ENCODE peak calls at places on chromosomes 5 and 9, in ten cellular contexts. One of them, this sample, is unnamed.
A peak's percentile ranks its signal among the peaks of the same experiment; 100 is the strongest.

GRCh38 chr5:55226934-55227737 is at the start of gene MCIDAS:
- DNase-seq in DND-41: peak; percentile 32
- DNase-seq in activated effector memory CD4-positive, alpha-beta T cell treated with anti-CD3 and anti-CD28 coated beads, Interleukin-2, amount 50 U/mL, for 16 hours: peak; percentile 83
- DNase-seq in cardiac fibroblast: peak; percentile 35
- DNase-seq in NCI-H1694: peak; percentile 58
- DNase-seq in EL: peak; percentile 72
- DNase-seq in stimulated activated CD8-positive, alpha-beta memory T cell treated with anti-CD3 and anti-CD28 coated beads, Interleukin-12 subunit alpha, Interleukin-12 subunit beta, amount 100 ng/mL, for 1 hour: no peak
- DNase-seq in GM10248: peak; percentile 79
- DNase-seq in amygdala: no peak
- DNase-seq in neural crest cell: peak; percentile 57
- DNase-seq in this sample: peak; percentile 76

GRCh38 chr9:16154570-16155078 is 601.8 kb downstream of the CCDC171 start:
- DNase-seq in DND-41: peak; percentile 58
- DNase-seq in activated effector memory CD4-positive, alpha-beta T cell treated with anti-CD3 and anti-CD28 coated beads, Interleukin-2, amount 50 U/mL, for 16 hours: no peak
- DNase-seq in cardiac fibroblast: peak; percentile 33
- DNase-seq in NCI-H1694: peak; percentile 17
- DNase-seq in EL: no peak
- DNase-seq in stimulated activated CD8-positive, alpha-beta memory T cell treated with anti-CD3 and anti-CD28 coated beads, Interleukin-12 subunit alpha, Interleukin-12 subunit beta, amount 100 ng/mL, for 1 hour: peak; percentile 16
- DNase-seq in GM10248: peak; percentile 21
- DNase-seq in amygdala: no peak
- DNase-seq in neural crest cell: peak; percentile 59
- DNase-seq in this sample: peak; percentile 66

GRCh38 chr9:134575103-134575816 is 66.3 kb upstream of the COL5A1 start:
- DNase-seq in DND-41: no peak
- DNase-seq in activated effector memory CD4-positive, alpha-beta T cell treated with anti-CD3 and anti-CD28 coated beads, Interleukin-2, amount 50 U/mL, for 16 hours: peak; percentile 37
- DNase-seq in cardiac fibroblast: no peak
- DNase-seq in NCI-H1694: no peak
- DNase-seq in EL: no peak
- DNase-seq in stimulated activated CD8-positive, alpha-beta memory T cell treated with anti-CD3 and anti-CD28 coated beads, Interleukin-12 subunit alpha, Interleukin-12 subunit beta, amount 100 ng/mL, for 1 hour: no peak
- DNase-seq in GM10248: no peak
- DNase-seq in amygdala: no peak
- DNase-seq in neural crest cell: no peak
- DNase-seq in this sample: no peak

GRCh38 chr5:65066787-65067506 is 298.2 kb downstream of the CWC27 start:
- DNase-seq in DND-41: no peak
- DNase-seq in activated effector memory CD4-positive, alpha-beta T cell treated with anti-CD3 and anti-CD28 coated beads, Interleukin-2, amount 50 U/mL, for 16 hours: no peak
- DNase-seq in cardiac fibroblast: no peak
- DNase-seq in NCI-H1694: no peak
- DNase-seq in EL: no peak
- DNase-seq in stimulated activated CD8-positive, alpha-beta memory T cell treated with anti-CD3 and anti-CD28 coated beads, Interleukin-12 subunit alpha, Interleukin-12 subunit beta, amount 100 ng/mL, for 1 hour: no peak
- DNase-seq in GM10248: no peak
- DNase-seq in amygdala: no peak
- DNase-seq in neural crest cell: no peak
- DNase-seq in this sample: no peak

GRCh38 chr9:137303031-137303892 is 1.2 kb upstream of the NRARP start:
- DNase-seq in DND-41: no peak
- DNase-seq in activated effector memory CD4-positive, alpha-beta T cell treated with anti-CD3 and anti-CD28 coated beads, Interleukin-2, amount 50 U/mL, for 16 hours: no peak
- DNase-seq in cardiac fibroblast: no peak
- DNase-seq in NCI-H1694: no peak
- DNase-seq in EL: no peak
- DNase-seq in stimulated activated CD8-positive, alpha-beta memory T cell treated with anti-CD3 and anti-CD28 coated beads, Interleukin-12 subunit alpha, Interleukin-12 subunit beta, amount 100 ng/mL, for 1 hour: no peak
- DNase-seq in GM10248: no peak
- DNase-seq in amygdala: no peak
- DNase-seq in neural crest cell: no peak
- DNase-seq in this sample: peak; percentile 78

GRCh38 chr5:58751222-58751621 is 168.3 kb downstream of the RAB3C start:
- DNase-seq in DND-41: no peak
- DNase-seq in activated effector memory CD4-positive, alpha-beta T cell treated with anti-CD3 and anti-CD28 coated beads, Interleukin-2, amount 50 U/mL, for 16 hours: no peak
- DNase-seq in cardiac fibroblast: peak; percentile 41
- DNase-seq in NCI-H1694: no peak
- DNase-seq in EL: peak; percentile 45
- DNase-seq in stimulated activated CD8-positive, alpha-beta memory T cell treated with anti-CD3 and anti-CD28 coated beads, Interleukin-12 subunit alpha, Interleukin-12 subunit beta, amount 100 ng/mL, for 1 hour: no peak
- DNase-seq in GM10248: no peak
- DNase-seq in amygdala: no peak
- DNase-seq in neural crest cell: no peak
- DNase-seq in this sample: peak; percentile 45

GRCh38 chr5:150599917-150600511 is 40.4 kb upstream of the SYNPO start:
- DNase-seq in DND-41: no peak
- DNase-seq in activated effector memory CD4-positive, alpha-beta T cell treated with anti-CD3 and anti-CD28 coated beads, Interleukin-2, amount 50 U/mL, for 16 hours: no peak
- DNase-seq in cardiac fibroblast: peak; percentile 86
- DNase-seq in NCI-H1694: peak; percentile 59
- DNase-seq in EL: peak; percentile 83
- DNase-seq in stimulated activated CD8-positive, alpha-beta memory T cell treated with anti-CD3 and anti-CD28 coated beads, Interleukin-12 subunit alpha, Interleukin-12 subunit beta, amount 100 ng/mL, for 1 hour: no peak
- DNase-seq in GM10248: no peak
- DNase-seq in amygdala: no peak
- DNase-seq in neural crest cell: no peak
- DNase-seq in this sample: peak; percentile 94

GRCh38 chr9:110140276-110140675 is 67.7 kb downstream of the C9orf152 start:
- DNase-seq in DND-41: no peak
- DNase-seq in activated effector memory CD4-positive, alpha-beta T cell treated with anti-CD3 and anti-CD28 coated beads, Interleukin-2, amount 50 U/mL, for 16 hours: no peak
- DNase-seq in cardiac fibroblast: no peak
- DNase-seq in NCI-H1694: no peak
- DNase-seq in EL: peak; percentile 54
- DNase-seq in stimulated activated CD8-positive, alpha-beta memory T cell treated with anti-CD3 and anti-CD28 coated beads, Interleukin-12 subunit alpha, Interleukin-12 subunit beta, amount 100 ng/mL, for 1 hour: no peak
- DNase-seq in GM10248: no peak
- DNase-seq in amygdala: no peak
- DNase-seq in neural crest cell: no peak
- DNase-seq in this sample: peak; percentile 69

GRCh38 chr5:119280380-119280779 is 75.4 kb upstream of the TNFAIP8 start:
- DNase-seq in DND-41: no peak
- DNase-seq in activated effector memory CD4-positive, alpha-beta T cell treated with anti-CD3 and anti-CD28 coated beads, Interleukin-2, amount 50 U/mL, for 16 hours: no peak
- DNase-seq in cardiac fibroblast: no peak
- DNase-seq in NCI-H1694: no peak
- DNase-seq in EL: no peak
- DNase-seq in stimulated activated CD8-positive, alpha-beta memory T cell treated with anti-CD3 and anti-CD28 coated beads, Interleukin-12 subunit alpha, Interleukin-12 subunit beta, amount 100 ng/mL, for 1 hour: no peak
- DNase-seq in GM10248: no peak
- DNase-seq in amygdala: no peak
- DNase-seq in neural crest cell: no peak
- DNase-seq in this sample: no peak

GRCh38 chr9:20722221-20722620 is 38.2 kb downstream of the FOCAD start:
- DNase-seq in DND-41: no peak
- DNase-seq in activated effector memory CD4-positive, alpha-beta T cell treated with anti-CD3 and anti-CD28 coated beads, Interleukin-2, amount 50 U/mL, for 16 hours: no peak
- DNase-seq in cardiac fibroblast: no peak
- DNase-seq in NCI-H1694: no peak
- DNase-seq in EL: no peak
- DNase-seq in stimulated activated CD8-positive, alpha-beta memory T cell treated with anti-CD3 and anti-CD28 coated beads, Interleukin-12 subunit alpha, Interleukin-12 subunit beta, amount 100 ng/mL, for 1 hour: no peak
- DNase-seq in GM10248: no peak
- DNase-seq in amygdala: no peak
- DNase-seq in neural crest cell: no peak
- DNase-seq in this sample: peak; percentile 46

GRCh38 chr9:131721096-131721495 is 18.8 kb downstream of the RAPGEF1 start:
- DNase-seq in DND-41: no peak
- DNase-seq in activated effector memory CD4-positive, alpha-beta T cell treated with anti-CD3 and anti-CD28 coated beads, Interleukin-2, amount 50 U/mL, for 16 hours: no peak
- DNase-seq in cardiac fibroblast: no peak
- DNase-seq in NCI-H1694: peak; percentile 72
- DNase-seq in EL: no peak
- DNase-seq in stimulated activated CD8-positive, alpha-beta memory T cell treated with anti-CD3 and anti-CD28 coated beads, Interleukin-12 subunit alpha, Interleukin-12 subunit beta, amount 100 ng/mL, for 1 hour: no peak
- DNase-seq in GM10248: no peak
- DNase-seq in amygdala: no peak
- DNase-seq in neural crest cell: no peak
- DNase-seq in this sample: no peak

GRCh38 chr9:105694848-105695581 is 674 bp downstream of the TMEM38B start:
- DNase-seq in DND-41: peak; percentile 41
- DNase-seq in activated effector memory CD4-positive, alpha-beta T cell treated with anti-CD3 and anti-CD28 coated beads, Interleukin-2, amount 50 U/mL, for 16 hours: peak; percentile 81
- DNase-seq in cardiac fibroblast: peak; percentile 62
- DNase-seq in NCI-H1694: no peak
- DNase-seq in EL: peak; percentile 62
- DNase-seq in stimulated activated CD8-positive, alpha-beta memory T cell treated with anti-CD3 and anti-CD28 coated beads, Interleukin-12 subunit alpha, Interleukin-12 subunit beta, amount 100 ng/mL, for 1 hour: peak; percentile 18
- DNase-seq in GM10248: peak; percentile 68
- DNase-seq in amygdala: peak; percentile 71
- DNase-seq in neural crest cell: no peak
- DNase-seq in this sample: peak; percentile 65

GRCh38 chr9:129139993-129140396 is 28.8 kb downstream of the PTPA start:
- DNase-seq in DND-41: peak; percentile 90
- DNase-seq in activated effector memory CD4-positive, alpha-beta T cell treated with anti-CD3 and anti-CD28 coated beads, Interleukin-2, amount 50 U/mL, for 16 hours: peak; percentile 91
- DNase-seq in cardiac fibroblast: peak; percentile 100
- DNase-seq in NCI-H1694: peak; percentile 97
- DNase-seq in EL: peak; percentile 100
- DNase-seq in stimulated activated CD8-positive, alpha-beta memory T cell treated with anti-CD3 and anti-CD28 coated beads, Interleukin-12 subunit alpha, Interleukin-12 subunit beta, amount 100 ng/mL, for 1 hour: peak; percentile 67
- DNase-seq in GM10248: peak; percentile 91
- DNase-seq in amygdala: peak; percentile 90
- DNase-seq in neural crest cell: peak; percentile 57
- DNase-seq in this sample: peak; percentile 100

GRCh38 chr5:57710126-57710525 is 227.5 kb upstream of the ACTBL2 start:
- DNase-seq in DND-41: no peak
- DNase-seq in activated effector memory CD4-positive, alpha-beta T cell treated with anti-CD3 and anti-CD28 coated beads, Interleukin-2, amount 50 U/mL, for 16 hours: no peak
- DNase-seq in cardiac fibroblast: no peak
- DNase-seq in NCI-H1694: no peak
- DNase-seq in EL: no peak
- DNase-seq in stimulated activated CD8-positive, alpha-beta memory T cell treated with anti-CD3 and anti-CD28 coated beads, Interleukin-12 subunit alpha, Interleukin-12 subunit beta, amount 100 ng/mL, for 1 hour: no peak
- DNase-seq in GM10248: no peak
- DNase-seq in amygdala: no peak
- DNase-seq in neural crest cell: no peak
- DNase-seq in this sample: no peak

GRCh38 chr5:109823597-109823996 is 133.9 kb downstream of the MAN2A1 start:
- DNase-seq in DND-41: no peak
- DNase-seq in activated effector memory CD4-positive, alpha-beta T cell treated with anti-CD3 and anti-CD28 coated beads, Interleukin-2, amount 50 U/mL, for 16 hours: no peak
- DNase-seq in cardiac fibroblast: peak; percentile 91
- DNase-seq in NCI-H1694: no peak
- DNase-seq in EL: peak; percentile 63
- DNase-seq in stimulated activated CD8-positive, alpha-beta memory T cell treated with anti-CD3 and anti-CD28 coated beads, Interleukin-12 subunit alpha, Interleukin-12 subunit beta, amount 100 ng/mL, for 1 hour: no peak
- DNase-seq in GM10248: no peak
- DNase-seq in amygdala: no peak
- DNase-seq in neural crest cell: no peak
- DNase-seq in this sample: peak; percentile 83

GRCh38 chr5:151155777-151156731 is 1.5 kb downstream of the ANXA6 start:
- DNase-seq in DND-41: peak; percentile 62
- DNase-seq in activated effector memory CD4-positive, alpha-beta T cell treated with anti-CD3 and anti-CD28 coated beads, Interleukin-2, amount 50 U/mL, for 16 hours: peak; percentile 69
- DNase-seq in cardiac fibroblast: peak; percentile 63
- DNase-seq in NCI-H1694: no peak
- DNase-seq in EL: peak; percentile 79
- DNase-seq in stimulated activated CD8-positive, alpha-beta memory T cell treated with anti-CD3 and anti-CD28 coated beads, Interleukin-12 subunit alpha, Interleukin-12 subunit beta, amount 100 ng/mL, for 1 hour: no peak
- DNase-seq in GM10248: peak; percentile 49
- DNase-seq in amygdala: no peak
- DNase-seq in neural crest cell: peak; percentile 20
- DNase-seq in this sample: no peak

GRCh38 chr5:165616550-165617430 is 2111.4 kb downstream of the MAT2B start:
- DNase-seq in DND-41: no peak
- DNase-seq in activated effector memory CD4-positive, alpha-beta T cell treated with anti-CD3 and anti-CD28 coated beads, Interleukin-2, amount 50 U/mL, for 16 hours: no peak
- DNase-seq in cardiac fibroblast: no peak
- DNase-seq in NCI-H1694: no peak
- DNase-seq in EL: no peak
- DNase-seq in stimulated activated CD8-positive, alpha-beta memory T cell treated with anti-CD3 and anti-CD28 coated beads, Interleukin-12 subunit alpha, Interleukin-12 subunit beta, amount 100 ng/mL, for 1 hour: no peak
- DNase-seq in GM10248: no peak
- DNase-seq in amygdala: no peak
- DNase-seq in neural crest cell: no peak
- DNase-seq in this sample: peak; percentile 3

GRCh38 chr9:86470326-86470725 is 116.1 kb upstream of the TUT7 start:
- DNase-seq in DND-41: no peak
- DNase-seq in activated effector memory CD4-positive, alpha-beta T cell treated with anti-CD3 and anti-CD28 coated beads, Interleukin-2, amount 50 U/mL, for 16 hours: no peak
- DNase-seq in cardiac fibroblast: no peak
- DNase-seq in NCI-H1694: no peak
- DNase-seq in EL: no peak
- DNase-seq in stimulated activated CD8-positive, alpha-beta memory T cell treated with anti-CD3 and anti-CD28 coated beads, Interleukin-12 subunit alpha, Interleukin-12 subunit beta, amount 100 ng/mL, for 1 hour: no peak
- DNase-seq in GM10248: no peak
- DNase-seq in amygdala: no peak
- DNase-seq in neural crest cell: no peak
- DNase-seq in this sample: no peak

GRCh38 chr9:70491798-70492736 is 77.6 kb upstream of the KLF9 start:
- DNase-seq in DND-41: no peak
- DNase-seq in activated effector memory CD4-positive, alpha-beta T cell treated with anti-CD3 and anti-CD28 coated beads, Interleukin-2, amount 50 U/mL, for 16 hours: no peak
- DNase-seq in cardiac fibroblast: no peak
- DNase-seq in NCI-H1694: peak; percentile 9
- DNase-seq in EL: no peak
- DNase-seq in stimulated activated CD8-positive, alpha-beta memory T cell treated with anti-CD3 and anti-CD28 coated beads, Interleukin-12 subunit alpha, Interleukin-12 subunit beta, amount 100 ng/mL, for 1 hour: no peak
- DNase-seq in GM10248: no peak
- DNase-seq in amygdala: no peak
- DNase-seq in neural crest cell: no peak
- DNase-seq in this sample: no peak

GRCh38 chr5:33692983-33693382 is 198.8 kb downstream of the ADAMTS12 start:
- DNase-seq in DND-41: no peak
- DNase-seq in activated effector memory CD4-positive, alpha-beta T cell treated with anti-CD3 and anti-CD28 coated beads, Interleukin-2, amount 50 U/mL, for 16 hours: no peak
- DNase-seq in cardiac fibroblast: no peak
- DNase-seq in NCI-H1694: no peak
- DNase-seq in EL: peak; percentile 26
- DNase-seq in stimulated activated CD8-positive, alpha-beta memory T cell treated with anti-CD3 and anti-CD28 coated beads, Interleukin-12 subunit alpha, Interleukin-12 subunit beta, amount 100 ng/mL, for 1 hour: no peak
- DNase-seq in GM10248: no peak
- DNase-seq in amygdala: no peak
- DNase-seq in neural crest cell: no peak
- DNase-seq in this sample: no peak

GRCh38 chr9:126125177-126125576 is 201.5 kb upstream of the MVB12B start:
- DNase-seq in DND-41: no peak
- DNase-seq in activated effector memory CD4-positive, alpha-beta T cell treated with anti-CD3 and anti-CD28 coated beads, Interleukin-2, amount 50 U/mL, for 16 hours: no peak
- DNase-seq in cardiac fibroblast: no peak
- DNase-seq in NCI-H1694: no peak
- DNase-seq in EL: no peak
- DNase-seq in stimulated activated CD8-positive, alpha-beta memory T cell treated with anti-CD3 and anti-CD28 coated beads, Interleukin-12 subunit alpha, Interleukin-12 subunit beta, amount 100 ng/mL, for 1 hour: no peak
- DNase-seq in GM10248: no peak
- DNase-seq in amygdala: no peak
- DNase-seq in neural crest cell: no peak
- DNase-seq in this sample: no peak

GRCh38 chr9:98455957-98456621 is 200.6 kb upstream of the TBC1D2 start:
- DNase-seq in DND-41: no peak
- DNase-seq in activated effector memory CD4-positive, alpha-beta T cell treated with anti-CD3 and anti-CD28 coated beads, Interleukin-2, amount 50 U/mL, for 16 hours: no peak
- DNase-seq in cardiac fibroblast: peak; percentile 61
- DNase-seq in NCI-H1694: no peak
- DNase-seq in EL: peak; percentile 81
- DNase-seq in stimulated activated CD8-positive, alpha-beta memory T cell treated with anti-CD3 and anti-CD28 coated beads, Interleukin-12 subunit alpha, Interleukin-12 subunit beta, amount 100 ng/mL, for 1 hour: no peak
- DNase-seq in GM10248: no peak
- DNase-seq in amygdala: peak; percentile 12
- DNase-seq in neural crest cell: no peak
- DNase-seq in this sample: peak; percentile 90

GRCh38 chr5:84255318-84255717 is 129.4 kb downstream of the EDIL3 start:
- DNase-seq in DND-41: no peak
- DNase-seq in activated effector memory CD4-positive, alpha-beta T cell treated with anti-CD3 and anti-CD28 coated beads, Interleukin-2, amount 50 U/mL, for 16 hours: no peak
- DNase-seq in cardiac fibroblast: peak; percentile 66
- DNase-seq in NCI-H1694: no peak
- DNase-seq in EL: peak; percentile 24
- DNase-seq in stimulated activated CD8-positive, alpha-beta memory T cell treated with anti-CD3 and anti-CD28 coated beads, Interleukin-12 subunit alpha, Interleukin-12 subunit beta, amount 100 ng/mL, for 1 hour: no peak
- DNase-seq in GM10248: no peak
- DNase-seq in amygdala: no peak
- DNase-seq in neural crest cell: no peak
- DNase-seq in this sample: peak; percentile 62

GRCh38 chr9:129887210-129888084 is 52.2 kb downstream of the USP20 start:
- DNase-seq in DND-41: peak; percentile 66
- DNase-seq in activated effector memory CD4-positive, alpha-beta T cell treated with anti-CD3 and anti-CD28 coated beads, Interleukin-2, amount 50 U/mL, for 16 hours: peak; percentile 88
- DNase-seq in cardiac fibroblast: peak; percentile 87
- DNase-seq in NCI-H1694: no peak
- DNase-seq in EL: peak; percentile 45
- DNase-seq in stimulated activated CD8-positive, alpha-beta memory T cell treated with anti-CD3 and anti-CD28 coated beads, Interleukin-12 subunit alpha, Interleukin-12 subunit beta, amount 100 ng/mL, for 1 hour: peak; percentile 48
- DNase-seq in GM10248: no peak
- DNase-seq in amygdala: peak; percentile 15
- DNase-seq in neural crest cell: no peak
- DNase-seq in this sample: peak; percentile 27

GRCh38 chr5:138869763-138870500 is 5.2 kb downstream of the LRRTM2 start:
- DNase-seq in DND-41: no peak
- DNase-seq in activated effector memory CD4-positive, alpha-beta T cell treated with anti-CD3 and anti-CD28 coated beads, Interleukin-2, amount 50 U/mL, for 16 hours: no peak
- DNase-seq in cardiac fibroblast: peak; percentile 60
- DNase-seq in NCI-H1694: no peak
- DNase-seq in EL: no peak
- DNase-seq in stimulated activated CD8-positive, alpha-beta memory T cell treated with anti-CD3 and anti-CD28 coated beads, Interleukin-12 subunit alpha, Interleukin-12 subunit beta, amount 100 ng/mL, for 1 hour: no peak
- DNase-seq in GM10248: no peak
- DNase-seq in amygdala: no peak
- DNase-seq in neural crest cell: no peak
- DNase-seq in this sample: peak; percentile 57

GRCh38 chr9:78676623-78677022 is 379.7 kb downstream of the PSAT1 start:
- DNase-seq in DND-41: no peak
- DNase-seq in activated effector memory CD4-positive, alpha-beta T cell treated with anti-CD3 and anti-CD28 coated beads, Interleukin-2, amount 50 U/mL, for 16 hours: no peak
- DNase-seq in cardiac fibroblast: no peak
- DNase-seq in NCI-H1694: no peak
- DNase-seq in EL: peak; percentile 82
- DNase-seq in stimulated activated CD8-positive, alpha-beta memory T cell treated with anti-CD3 and anti-CD28 coated beads, Interleukin-12 subunit alpha, Interleukin-12 subunit beta, amount 100 ng/mL, for 1 hour: no peak
- DNase-seq in GM10248: no peak
- DNase-seq in amygdala: no peak
- DNase-seq in neural crest cell: no peak
- DNase-seq in this sample: no peak

GRCh38 chr5:32017638-32018429 is 156.3 kb downstream of the GOLPH3 start:
- DNase-seq in DND-41: no peak
- DNase-seq in activated effector memory CD4-positive, alpha-beta T cell treated with anti-CD3 and anti-CD28 coated beads, Interleukin-2, amount 50 U/mL, for 16 hours: no peak
- DNase-seq in cardiac fibroblast: peak; percentile 69
- DNase-seq in NCI-H1694: no peak
- DNase-seq in EL: no peak
- DNase-seq in stimulated activated CD8-positive, alpha-beta memory T cell treated with anti-CD3 and anti-CD28 coated beads, Interleukin-12 subunit alpha, Interleukin-12 subunit beta, amount 100 ng/mL, for 1 hour: no peak
- DNase-seq in GM10248: no peak
- DNase-seq in amygdala: no peak
- DNase-seq in neural crest cell: no peak
- DNase-seq in this sample: no peak

GRCh38 chr9:5817776-5818336 is 15.1 kb downstream of the ERMP1 start:
- DNase-seq in DND-41: no peak
- DNase-seq in activated effector memory CD4-positive, alpha-beta T cell treated with anti-CD3 and anti-CD28 coated beads, Interleukin-2, amount 50 U/mL, for 16 hours: no peak
- DNase-seq in cardiac fibroblast: peak; percentile 80
- DNase-seq in NCI-H1694: no peak
- DNase-seq in EL: peak; percentile 76
- DNase-seq in stimulated activated CD8-positive, alpha-beta memory T cell treated with anti-CD3 and anti-CD28 coated beads, Interleukin-12 subunit alpha, Interleukin-12 subunit beta, amount 100 ng/mL, for 1 hour: no peak
- DNase-seq in GM10248: no peak
- DNase-seq in amygdala: no peak
- DNase-seq in neural crest cell: no peak
- DNase-seq in this sample: peak; percentile 88